ENCODE peak calls at places on chromosomes 12 and 14, in five cellular contexts. L is GOT3, S is T-cell, V is Daoy, R is smooth muscle cell of the brain vasculature. A is an unnamed sample.

GRCh38 chr12:114678718-114679117 is 5.3 kb downstream of the TBX3 start:
- DNase-seq in L (no peak), S (no peak), V (no peak), R (no peak), A (no peak)

GRCh38 chr14:34110531-34110930 is 159.7 kb upstream of the EGLN3 start:
- DNase-seq in L (no peak), S (no peak), V (no peak), R (no peak), A (no peak)

GRCh38 chr12:269216-269615 is 6.6 kb upstream of the SLC6A13 start:
- DNase-seq in L (no peak), S (no peak), V (no peak), R (peak; percentile 83), A (peak; percentile 51)

GRCh38 chr14:56759633-56760032 is 50.6 kb downstream of the OTX2 start:
- DNase-seq in L (no peak), S (no peak), V (no peak), R (no peak), A (no peak)

GRCh38 chr12:89098390-89099102 is 253.8 kb downstream of the DUSP6 start:
- DNase-seq in L (no peak), S (no peak), V (peak; percentile 79), R (no peak), A (no peak)

GRCh38 chr14:61065671-61066070 is 84.6 kb downstream of the SLC38A6 start:
- DNase-seq in L (no peak), S (no peak), V (no peak), R (no peak), A (no peak)

GRCh38 chr14:101665478-101666078 is 95.9 kb upstream of the PPP2R5C start:
- DNase-seq in L (no peak), S (peak; percentile 9), V (peak; percentile 65), R (no peak), A (peak; percentile 8)

GRCh38 chr14:27411021-27411420 is 813.2 kb upstream of the NOVA1 start:
- DNase-seq in L (no peak), S (no peak), V (no peak), R (no peak), A (no peak)

GRCh38 chr12:67222302-67222701 is 46.9 kb upstream of the CAND1 start:
- DNase-seq in L (no peak), S (no peak), V (peak; percentile 16), R (peak; percentile 10), A (no peak)

GRCh38 chr14:91272341-91273272 is 28.1 kb upstream of the GPR68 start:
- DNase-seq in L (no peak), S (no peak), V (no peak), R (no peak), A (no peak)

GRCh38 chr12:12719496-12719895 is 2.3 kb downstream of the CDKN1B start:
- DNase-seq in L (no peak), S (no peak), V (no peak), R (no peak), A (no peak)

GRCh38 chr12:104182144-104182543 is 33.4 kb upstream of the TXNRD1 start:
- DNase-seq in L (no peak), S (no peak), V (peak; percentile 51), R (no peak), A (peak; percentile 84)

GRCh38 chr12:109999983-110000505 is 814 bp downstream of the ANKRD13A start:
- DNase-seq in L (no peak), S (no peak), V (peak; percentile 19), R (no peak), A (no peak)

GRCh38 chr12:60266381-60266852 is 670.6 kb downstream of the SLC16A7 start:
- DNase-seq in L (no peak), S (no peak), V (no peak), R (peak; percentile 28), A (peak; percentile 34)

GRCh38 chr12:120737557-120738251 is 12.1 kb downstream of the ACADS start:
- DNase-seq in L (no peak), S (no peak), V (peak; percentile 36), R (no peak), A (no peak)

GRCh38 chr12:86950043-86950838 is 694.0 kb upstream of the MGAT4C start:
- DNase-seq in L (no peak), S (no peak), V (no peak), R (no peak), A (no peak)

GRCh38 chr12:50059440-50060119 is 2.2 kb downstream of the ASIC1 start:
- DNase-seq in L (no peak), S (peak; percentile 15), V (peak; percentile 79), R (no peak), A (no peak)

GRCh38 chr14:100542619-100543205 is 44.5 kb downstream of the BEGAIN start:
- DNase-seq in L (no peak), S (no peak), V (no peak), R (no peak), A (no peak)

GRCh38 chr12:6692888-6693287 is 3.7 kb upstream of the ZNF384 start:
- DNase-seq in L (no peak), S (no peak), V (no peak), R (no peak), A (no peak)

A was measured in skeletal muscle cell.